ENCODE peak calls at places on chromosome 20, in eight cellular contexts. One of them, this sample, is unnamed.

GRCh38 chr20:34988176-34988540 is 32.5 kb downstream of the MYH7B start:
- DNase-seq in adrenal gland: no peak
- DNase-seq in epithelial cell of esophagus: no peak
- DNase-seq in fibroblast of pulmonary artery: peak
- DNase-seq in Peyer's patch: no peak
- DNase-seq in transverse colon: no peak
- DNase-seq in A673: no peak
- DNase-seq in body of pancreas: no peak
- DNase-seq in this sample: no peak

GRCh38 chr20:36101201-36101600 is 53.3 kb upstream of the EPB41L1 start:
- DNase-seq in adrenal gland: no peak
- DNase-seq in epithelial cell of esophagus: no peak
- DNase-seq in fibroblast of pulmonary artery: no peak
- DNase-seq in Peyer's patch: no peak
- DNase-seq in transverse colon: peak
- DNase-seq in A673: no peak
- DNase-seq in body of pancreas: peak
- DNase-seq in this sample: no peak

GRCh38 chr20:52305843-52306242 is 114.3 kb upstream of the ZFP64 start:
- DNase-seq in adrenal gland: no peak
- DNase-seq in epithelial cell of esophagus: no peak
- DNase-seq in fibroblast of pulmonary artery: no peak
- DNase-seq in Peyer's patch: no peak
- DNase-seq in transverse colon: no peak
- DNase-seq in A673: no peak
- DNase-seq in body of pancreas: no peak
- DNase-seq in this sample: peak

GRCh38 chr20:6091661-6092060 is 31.2 kb downstream of the FERMT1 start:
- DNase-seq in adrenal gland: no peak
- DNase-seq in epithelial cell of esophagus: no peak
- DNase-seq in fibroblast of pulmonary artery: no peak
- DNase-seq in Peyer's patch: no peak
- DNase-seq in transverse colon: no peak
- DNase-seq in A673: no peak
- DNase-seq in body of pancreas: no peak
- DNase-seq in this sample: no peak

GRCh38 chr20:9467995-9468394 is 46.4 kb upstream of the LAMP5 start:
- DNase-seq in adrenal gland: no peak
- DNase-seq in epithelial cell of esophagus: no peak
- DNase-seq in fibroblast of pulmonary artery: no peak
- DNase-seq in Peyer's patch: no peak
- DNase-seq in transverse colon: no peak
- DNase-seq in A673: peak
- DNase-seq in body of pancreas: no peak
- DNase-seq in this sample: no peak

GRCh38 chr20:20362774-20363435 is 5.0 kb upstream of the INSM1 start:
- DNase-seq in adrenal gland: no peak
- DNase-seq in epithelial cell of esophagus: no peak
- DNase-seq in fibroblast of pulmonary artery: no peak
- DNase-seq in Peyer's patch: no peak
- DNase-seq in transverse colon: no peak
- DNase-seq in A673: peak
- DNase-seq in body of pancreas: no peak
- DNase-seq in this sample: no peak

GRCh38 chr20:768426-768978 is at the start of gene SLC52A3:
- DNase-seq in adrenal gland: no peak
- DNase-seq in epithelial cell of esophagus: peak
- DNase-seq in fibroblast of pulmonary artery: no peak
- DNase-seq in Peyer's patch: peak
- DNase-seq in transverse colon: peak
- DNase-seq in A673: no peak
- DNase-seq in body of pancreas: peak
- DNase-seq in this sample: no peak

GRCh38 chr20:38790210-38791053 is 15.1 kb upstream of the PPP1R16B start:
- DNase-seq in adrenal gland: peak
- DNase-seq in epithelial cell of esophagus: peak
- DNase-seq in fibroblast of pulmonary artery: peak
- DNase-seq in Peyer's patch: no peak
- DNase-seq in transverse colon: no peak
- DNase-seq in A673: peak
- DNase-seq in body of pancreas: peak
- DNase-seq in this sample: peak

GRCh38 chr20:4728121-4728520 is 6.4 kb downstream of the PRND start:
- DNase-seq in adrenal gland: no peak
- DNase-seq in epithelial cell of esophagus: peak
- DNase-seq in fibroblast of pulmonary artery: peak
- DNase-seq in Peyer's patch: no peak
- DNase-seq in transverse colon: no peak
- DNase-seq in A673: no peak
- DNase-seq in body of pancreas: no peak
- DNase-seq in this sample: no peak

GRCh38 chr20:53656653-53657288 is 63.1 kb upstream of the ZNF217 start:
- DNase-seq in adrenal gland: no peak
- DNase-seq in epithelial cell of esophagus: peak
- DNase-seq in fibroblast of pulmonary artery: peak
- DNase-seq in Peyer's patch: no peak
- DNase-seq in transverse colon: no peak
- DNase-seq in A673: no peak
- DNase-seq in body of pancreas: no peak
- DNase-seq in this sample: no peak

GRCh38 chr20:57772349-57772964 is 62.6 kb upstream of the PMEPA1 start:
- DNase-seq in adrenal gland: no peak
- DNase-seq in epithelial cell of esophagus: peak
- DNase-seq in fibroblast of pulmonary artery: peak
- DNase-seq in Peyer's patch: no peak
- DNase-seq in transverse colon: no peak
- DNase-seq in A673: peak
- DNase-seq in body of pancreas: no peak
- DNase-seq in this sample: no peak

GRCh38 chr20:23047001-23047737 is 2.3 kb downstream of the THBD start:
- DNase-seq in adrenal gland: no peak
- DNase-seq in epithelial cell of esophagus: peak
- DNase-seq in fibroblast of pulmonary artery: no peak
- DNase-seq in Peyer's patch: no peak
- DNase-seq in transverse colon: no peak
- DNase-seq in A673: no peak
- DNase-seq in body of pancreas: no peak
- DNase-seq in this sample: no peak

GRCh38 chr20:50537546-50538201 is 27.5 kb downstream of the PTPN1 start:
- DNase-seq in adrenal gland: no peak
- DNase-seq in epithelial cell of esophagus: no peak
- DNase-seq in fibroblast of pulmonary artery: no peak
- DNase-seq in Peyer's patch: no peak
- DNase-seq in transverse colon: no peak
- DNase-seq in A673: no peak
- DNase-seq in body of pancreas: no peak
- DNase-seq in this sample: no peak

GRCh38 chr20:50543326-50543725 is 33.1 kb downstream of the PTPN1 start:
- DNase-seq in adrenal gland: no peak
- DNase-seq in epithelial cell of esophagus: no peak
- DNase-seq in fibroblast of pulmonary artery: no peak
- DNase-seq in Peyer's patch: no peak
- DNase-seq in transverse colon: no peak
- DNase-seq in A673: no peak
- DNase-seq in body of pancreas: no peak
- DNase-seq in this sample: no peak

GRCh38 chr20:50541606-50542041 is 31.4 kb downstream of the PTPN1 start:
- DNase-seq in adrenal gland: no peak
- DNase-seq in epithelial cell of esophagus: no peak
- DNase-seq in fibroblast of pulmonary artery: no peak
- DNase-seq in Peyer's patch: no peak
- DNase-seq in transverse colon: no peak
- DNase-seq in A673: no peak
- DNase-seq in body of pancreas: no peak
- DNase-seq in this sample: no peak

GRCh38 chr20:50538276-50538675 is 28.1 kb downstream of the PTPN1 start:
- DNase-seq in adrenal gland: no peak
- DNase-seq in epithelial cell of esophagus: no peak
- DNase-seq in fibroblast of pulmonary artery: no peak
- DNase-seq in Peyer's patch: no peak
- DNase-seq in transverse colon: no peak
- DNase-seq in A673: no peak
- DNase-seq in body of pancreas: no peak
- DNase-seq in this sample: no peak

DNA sequence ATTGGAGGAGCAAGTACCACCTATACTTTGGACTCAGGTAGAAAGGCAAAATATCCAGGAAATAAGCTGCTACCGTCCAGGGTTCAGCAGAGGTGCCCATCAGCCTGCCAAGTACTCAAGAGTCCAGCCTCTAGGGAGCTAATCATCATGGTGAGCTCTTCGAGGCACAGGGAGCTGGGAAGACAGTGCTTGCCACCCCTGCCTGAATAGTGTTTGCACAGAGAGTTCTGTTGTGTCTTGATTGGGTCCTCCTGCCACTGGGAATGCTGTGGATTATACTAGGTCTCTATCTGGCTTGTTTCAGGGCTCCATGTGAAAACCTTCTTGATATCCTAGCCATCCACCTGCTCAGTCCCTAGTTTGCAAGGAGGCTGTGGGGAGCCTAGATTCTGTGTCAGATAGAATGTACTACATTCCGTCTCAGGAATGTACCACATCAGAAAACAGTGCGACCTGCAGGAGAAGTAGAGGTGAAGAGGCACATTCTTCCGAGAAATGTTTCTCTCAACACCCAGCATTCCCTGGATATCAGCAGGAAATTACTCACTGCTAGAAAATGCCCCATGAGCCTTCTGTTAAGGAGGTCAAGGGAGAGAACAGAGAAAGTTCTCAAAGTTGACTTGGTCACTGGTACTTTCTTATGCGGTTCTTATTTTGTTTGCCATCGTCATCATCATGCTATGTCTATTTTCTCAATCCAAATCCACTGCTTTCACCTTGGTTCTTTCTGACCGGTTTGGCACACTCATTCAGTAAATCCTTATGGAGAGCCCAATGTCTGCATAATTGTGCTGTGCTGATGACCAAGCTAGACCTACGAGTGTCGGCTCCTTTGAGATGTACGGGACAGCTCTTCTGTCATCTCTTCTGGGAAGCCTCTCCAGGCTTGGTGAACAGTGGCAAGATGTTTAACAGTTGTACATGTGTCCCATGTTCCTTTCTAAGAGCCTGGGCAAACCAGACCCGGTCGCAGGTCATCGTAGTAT is 30.7 kb downstream of the PTPN1 start:
- DNase-seq in adrenal gland: no peak
- DNase-seq in epithelial cell of esophagus: peak
- DNase-seq in fibroblast of pulmonary artery: peak
- DNase-seq in Peyer's patch: no peak
- DNase-seq in transverse colon: no peak
- DNase-seq in A673: no peak
- DNase-seq in body of pancreas: no peak
- DNase-seq in this sample: no peak
- TF ChIP-seq CTCF in adrenal gland: no peak
- TF ChIP-seq CTCF in epithelial cell of esophagus: no peak
- TF ChIP-seq CTCF in fibroblast of pulmonary artery: no peak
- TF ChIP-seq CTCF in Peyer's patch: no peak
- TF ChIP-seq CTCF in transverse colon: no peak
- TF ChIP-seq CTCF in A673: no peak
- TF ChIP-seq CTCF in body of pancreas: no peak
- TF ChIP-seq CTCF in this sample: no peak

GRCh38 chr20:44715495-44716308 is 533 bp downstream of the CCN5 start:
- DNase-seq in adrenal gland: peak
- DNase-seq in epithelial cell of esophagus: no peak
- DNase-seq in fibroblast of pulmonary artery: no peak
- DNase-seq in Peyer's patch: peak
- DNase-seq in transverse colon: no peak
- DNase-seq in A673: no peak
- DNase-seq in body of pancreas: no peak
- DNase-seq in this sample: no peak
- H3K4me3 ChIP-seq in adrenal gland: no peak
- H3K4me3 ChIP-seq in epithelial cell of esophagus: no peak
- H3K4me3 ChIP-seq in fibroblast of pulmonary artery: no peak
- H3K4me3 ChIP-seq in Peyer's patch: no peak
- H3K4me3 ChIP-seq in transverse colon: no peak
- H3K4me3 ChIP-seq in A673: no peak
- H3K4me3 ChIP-seq in body of pancreas: no peak
- H3K4me3 ChIP-seq in this sample: no peak

DNA sequence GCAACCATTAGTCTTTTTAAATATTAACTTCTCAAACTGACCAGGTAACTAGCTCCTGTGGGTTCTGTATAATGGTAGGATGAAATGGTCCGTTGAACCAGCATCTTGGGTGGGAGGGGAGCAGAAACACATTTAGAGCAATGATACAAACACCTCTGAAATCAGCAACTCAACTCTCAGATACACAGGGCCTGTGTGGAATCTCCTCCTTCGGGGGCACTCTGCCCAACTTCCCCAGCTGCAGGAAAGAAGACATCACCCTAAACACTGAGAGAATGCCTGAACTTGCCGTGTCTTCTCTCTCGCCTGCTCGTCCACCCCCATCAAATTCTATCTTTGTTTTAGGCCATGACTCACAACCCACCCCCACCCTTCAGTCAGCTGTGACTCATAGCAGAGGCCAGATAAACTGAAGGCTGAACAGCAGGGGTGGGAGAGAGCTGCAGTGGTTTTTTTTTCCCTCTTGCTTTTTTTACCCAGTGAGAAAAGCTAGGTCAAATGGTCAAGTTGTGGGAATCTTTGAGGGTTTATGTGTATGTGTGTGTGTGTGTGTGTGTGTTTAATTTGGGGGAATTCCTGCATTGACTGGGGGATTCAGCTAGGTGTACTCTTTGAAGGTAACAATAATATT is 593.4 kb upstream of the JAG1 start:
- DNase-seq in adrenal gland: peak
- DNase-seq in epithelial cell of esophagus: peak
- DNase-seq in fibroblast of pulmonary artery: peak
- DNase-seq in Peyer's patch: no peak
- DNase-seq in transverse colon: no peak
- DNase-seq in A673: peak
- DNase-seq in body of pancreas: peak
- DNase-seq in this sample: no peak
- TF ChIP-seq CTCF in adrenal gland: no peak
- TF ChIP-seq CTCF in epithelial cell of esophagus: peak
- TF ChIP-seq CTCF in fibroblast of pulmonary artery: peak
- TF ChIP-seq CTCF in Peyer's patch: no peak
- TF ChIP-seq CTCF in transverse colon: no peak
- TF ChIP-seq CTCF in A673: no peak
- TF ChIP-seq CTCF in body of pancreas: peak
- TF ChIP-seq CTCF in this sample: no peak

GRCh38 chr20:63162206-63162770 is 53.6 kb downstream of the YTHDF1 start:
- DNase-seq in adrenal gland: no peak
- DNase-seq in epithelial cell of esophagus: no peak
- DNase-seq in fibroblast of pulmonary artery: no peak
- DNase-seq in Peyer's patch: no peak
- DNase-seq in transverse colon: no peak
- DNase-seq in A673: no peak
- DNase-seq in body of pancreas: no peak
- DNase-seq in this sample: no peak

GRCh38 chr20:63164681-63165537 is 51.0 kb downstream of the YTHDF1 start:
- DNase-seq in adrenal gland: no peak
- DNase-seq in epithelial cell of esophagus: no peak
- DNase-seq in fibroblast of pulmonary artery: no peak
- DNase-seq in Peyer's patch: no peak
- DNase-seq in transverse colon: no peak
- DNase-seq in A673: no peak
- DNase-seq in body of pancreas: no peak
- DNase-seq in this sample: no peak

GRCh38 chr20:63161176-63161651 is 54.7 kb downstream of the YTHDF1 start:
- DNase-seq in adrenal gland: no peak
- DNase-seq in epithelial cell of esophagus: no peak
- DNase-seq in fibroblast of pulmonary artery: no peak
- DNase-seq in Peyer's patch: no peak
- DNase-seq in transverse colon: no peak
- DNase-seq in A673: no peak
- DNase-seq in body of pancreas: no peak
- DNase-seq in this sample: no peak

GRCh38 chr20:63163596-63164560 is 52.1 kb downstream of the YTHDF1 start:
- DNase-seq in adrenal gland: no peak
- DNase-seq in epithelial cell of esophagus: no peak
- DNase-seq in fibroblast of pulmonary artery: no peak
- DNase-seq in Peyer's patch: no peak
- DNase-seq in transverse colon: no peak
- DNase-seq in A673: peak
- DNase-seq in body of pancreas: no peak
- DNase-seq in this sample: no peak

GRCh38 chr20:63163171-63163570 is 52.8 kb downstream of the YTHDF1 start:
- DNase-seq in adrenal gland: no peak
- DNase-seq in epithelial cell of esophagus: no peak
- DNase-seq in fibroblast of pulmonary artery: no peak
- DNase-seq in Peyer's patch: no peak
- DNase-seq in transverse colon: no peak
- DNase-seq in A673: no peak
- DNase-seq in body of pancreas: no peak
- DNase-seq in this sample: no peak
- H3K4me3 ChIP-seq in adrenal gland: no peak
- H3K4me3 ChIP-seq in epithelial cell of esophagus: no peak
- H3K4me3 ChIP-seq in fibroblast of pulmonary artery: no peak
- H3K4me3 ChIP-seq in Peyer's patch: no peak
- H3K4me3 ChIP-seq in transverse colon: no peak
- H3K4me3 ChIP-seq in A673: no peak
- H3K4me3 ChIP-seq in body of pancreas: no peak
- H3K4me3 ChIP-seq in this sample: no peak